ENCODE peak calls at places on chromosomes 11 and 22, in nine cellular contexts. I, Y, O, K, A, Q, V, U and J are unnamed samples.

GRCh38 chr11:79352304-79352703 is 88.5 kb downstream of the TENM4 start:
- DNase-seq in O (no peak), A (no peak), Q (no peak), Y (no peak), U (no peak), V (no peak), I (no peak), K (no peak), J (no peak)

GRCh38 chr22:17733484-17733883 is 40.8 kb downstream of the BID start:
- DNase-seq in K (no peak), U (no peak), I (no peak), Q (no peak), V (no peak), Y (no peak), A (no peak), O (no peak), J (peak)

GRCh38 chr11:69464621-69464960 is 16.9 kb upstream of the LINC01488 start:
- DNase-seq in O (no peak), Y (no peak), A (no peak), V (no peak), Q (no peak), I (peak), K (no peak), U (no peak), J (peak)

GRCh38 chr22:41966607-41967240 is 2.5 kb upstream of the SEPTIN3 start:
- DNase-seq in Y (peak), Q (peak), U (peak), K (no peak), I (no peak), V (peak), A (peak), O (peak), J (peak)

GRCh38 chr11:63915961-63916836 is 765 bp downstream of the RCOR2 start:
- DNase-seq in O (no peak), V (no peak), K (no peak), Y (peak), U (no peak), I (no peak), Q (no peak), A (no peak), J (peak)

GRCh38 chr11:71447791-71448256 is 369 bp downstream of the DHCR7 start:
- DNase-seq in O (no peak), I (no peak), V (no peak), A (no peak), K (peak), Q (no peak), Y (no peak), U (peak), J (no peak)

GRCh38 chr11:110763249-110764011 is 51.2 kb upstream of the ARHGAP20 start:
- DNase-seq in A (no peak), I (no peak), U (no peak), Q (peak), K (no peak), O (no peak), Y (no peak), V (peak), J (no peak)

GRCh38 chr11:116603783-116604323 is 168.9 kb downstream of the BUD13 start:
- DNase-seq in U (no peak), Y (no peak), Q (no peak), V (no peak), I (peak), O (no peak), K (no peak), A (no peak), J (no peak)

GRCh38 chr11:46905806-46906205 is 12.5 kb downstream of the LRP4 start:
- DNase-seq in K (no peak), U (no peak), O (no peak), Q (no peak), Y (no peak), V (no peak), I (no peak), A (no peak), J (peak)

GRCh38 chr11:27497284-27497866 is 9.2 kb downstream of the LIN7C start:
- DNase-seq in Y (peak), A (no peak), V (no peak), O (no peak), U (no peak), K (no peak), Q (no peak), I (no peak), J (no peak)

GRCh38 chr22:30866811-30867271 is 101.7 kb downstream of the MORC2 start:
- DNase-seq in O (no peak), K (no peak), I (peak), A (no peak), V (no peak), Q (no peak), U (no peak), Y (peak), J (peak)

GRCh38 chr11:102216433-102217163 is 100.7 kb upstream of the BIRC3 start:
- DNase-seq in V (no peak), A (no peak), I (no peak), K (no peak), U (no peak), Q (no peak), O (no peak), Y (no peak), J (no peak)